ENCODE peak calls at places on chromosomes 5 and 9, in ten cellular contexts. E is K562, W is sigmoid colon, U is HCT116, K is GM23338, L is SK-N-SH, J is HL-60, T is spleen, B is Panc1, Y is prostate gland. P is an unnamed sample.

GRCh38 chr5:168324864-168325615 is 33.6 kb downstream of the WWC1 start:
- DNase-seq in W (no peak), Y (no peak), U (peak; percentile 62), J (no peak), K (no peak), B (no peak), E (no peak), T (peak; percentile 33), L (no peak), P (no peak)

GRCh38 chr9:98101868-98102273 is 17.2 kb downstream of the TRIM14 start:
- DNase-seq in L (no peak), U (no peak), E (no peak), Y (no peak), J (peak; percentile 92), T (peak; percentile 93), K (peak; percentile 62), B (no peak), W (no peak), P (no peak)

GRCh38 chr5:4614088-4614487 is 526.0 kb upstream of the ADAMTS16 start:
- DNase-seq in W (no peak), E (peak; percentile 1), T (no peak), J (no peak), Y (no peak), K (no peak), L (no peak), U (no peak), B (no peak), P (no peak)

GRCh38 chr9:14296462-14296861 is 17.5 kb downstream of the NFIB start:
- DNase-seq in W (no peak), J (no peak), E (no peak), T (no peak), K (no peak), L (no peak), Y (no peak), B (no peak), U (no peak), P (no peak)

GRCh38 chr9:127828262-127829031 is 25.8 kb downstream of the FPGS start:
- DNase-seq in L (no peak), W (peak; percentile 95), J (no peak), K (peak; percentile 99), E (peak; percentile 94), U (peak; percentile 41), T (peak; percentile 89), B (no peak), Y (peak; percentile 53), P (no peak)

GRCh38 chr5:1793301-1793740 is 6.3 kb downstream of the MRPL36 start:
- DNase-seq in B (no peak), T (peak; percentile 72), J (no peak), W (peak; percentile 14), U (no peak), K (no peak), L (no peak), Y (no peak), E (no peak), P (no peak)

GRCh38 chr5:4640793-4641192 is 499.3 kb upstream of the ADAMTS16 start:
- DNase-seq in L (no peak), E (peak; percentile 5), T (no peak), B (no peak), J (no peak), U (no peak), K (peak; percentile 70), Y (no peak), W (no peak), P (no peak)

GRCh38 chr9:97853844-97854695 is 1.0 kb downstream of the FOXE1 start:
- DNase-seq in B (no peak), E (no peak), W (no peak), J (peak; percentile 84), U (no peak), T (peak; percentile 86), Y (no peak), L (peak; percentile 78), K (peak; percentile 82), P (no peak)

GRCh38 chr5:74638776-74639537 is 1.6 kb downstream of the ENC1 start:
- DNase-seq in L (peak; percentile 23), K (no peak), W (no peak), J (no peak), U (no peak), T (no peak), B (peak; percentile 35), E (no peak), Y (no peak), P (no peak)

GRCh38 chr5:149549461-149550266 is 1.6 kb downstream of the CSNK1A1 start:
- DNase-seq in Y (no peak), B (peak; percentile 39), W (no peak), T (no peak), K (peak; percentile 70), U (peak; percentile 64), J (peak; percentile 52), E (peak; percentile 58), L (peak; percentile 46), P (no peak)

GRCh38 chr9:35660966-35661413 is 2.9 kb downstream of the CCDC107 start:
- DNase-seq in W (peak; percentile 80), U (peak; percentile 33), J (no peak), B (no peak), T (peak; percentile 73), E (peak; percentile 41), L (no peak), K (peak; percentile 56), Y (no peak), P (no peak)

GRCh38 chr9:78575791-78576190 is 278.9 kb downstream of the PSAT1 start:
- DNase-seq in B (no peak), T (no peak), W (no peak), Y (no peak), J (no peak), U (no peak), E (no peak), L (no peak), K (no peak), P (no peak)

GRCh38 chr9:127194881-127195713 is 69.5 kb upstream of the GARNL3 start:
- DNase-seq in J (no peak), T (peak; percentile 56), K (peak; percentile 44), U (peak; percentile 48), W (no peak), Y (no peak), B (no peak), L (no peak), E (no peak), P (no peak)

GRCh38 chr5:36655171-36655570 is 48.8 kb downstream of the SLC1A3 start:
- DNase-seq in K (peak; percentile 48), U (no peak), W (peak; percentile 66), B (no peak), E (no peak), Y (no peak), J (peak; percentile 52), T (no peak), L (no peak), P (no peak)

GRCh38 chr5:180492226-180492903 is 1.8 kb upstream of the CNOT6 start:
- DNase-seq in Y (no peak), E (no peak), L (no peak), W (no peak), K (no peak), B (no peak), T (no peak), U (no peak), J (no peak), P (no peak)

GRCh38 chr9:134662143-134662876 is 20.7 kb downstream of the COL5A1 start:
- DNase-seq in B (no peak), L (peak; percentile 81), Y (no peak), J (no peak), T (peak; percentile 59), K (no peak), W (peak; percentile 95), U (no peak), E (no peak), P (no peak)
- TF ChIP-seq POLR2AphosphoS5 in B (no peak), L (peak; percentile 70), Y (no peak), J (no peak), T (peak; percentile 69), K (no peak), W (peak; percentile 96), U (no peak), E (no peak), P (no peak)

DNA sequence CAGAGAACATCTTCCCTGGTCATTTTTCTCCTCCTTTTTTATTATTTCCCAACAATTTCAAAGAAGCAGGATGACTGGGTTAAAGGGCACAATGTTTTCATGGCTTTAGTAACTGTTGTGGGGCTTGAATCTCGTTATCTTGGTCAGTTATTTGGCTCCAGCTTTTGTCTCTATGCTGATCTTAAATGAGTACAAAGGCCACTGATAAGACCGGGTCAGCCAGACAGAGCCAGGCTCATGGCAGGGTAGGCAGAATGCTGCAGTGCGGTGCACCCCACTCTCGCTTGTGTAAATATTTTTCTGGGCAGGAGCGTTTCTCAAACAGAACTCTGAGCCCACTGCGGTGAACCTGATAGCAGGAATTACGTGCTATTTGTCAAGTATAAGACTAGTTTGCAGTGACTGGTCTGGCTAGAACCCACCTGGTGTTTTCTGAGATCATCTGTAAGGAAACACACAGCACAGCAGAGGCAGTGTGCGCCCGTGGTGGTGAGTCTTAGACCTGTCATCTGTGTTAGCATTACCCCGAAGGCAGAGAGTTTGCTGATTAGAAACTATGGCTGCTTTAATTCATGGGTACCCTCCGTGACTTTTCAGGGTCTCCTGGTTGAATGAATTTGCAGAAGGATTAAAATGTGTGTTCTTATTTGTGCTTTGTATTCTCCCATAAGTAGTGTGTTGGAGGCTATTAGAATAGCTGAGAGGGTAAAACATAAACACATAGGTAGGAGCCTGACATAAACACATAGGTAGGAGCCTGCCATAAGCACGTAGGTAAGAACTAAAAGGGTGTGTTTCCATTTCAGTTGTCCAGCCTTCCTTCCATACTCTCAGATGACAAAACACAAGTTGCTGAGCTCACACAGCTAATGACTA is 158.6 kb upstream of the DMRT1 start:
- DNase-seq in W (no peak), T (no peak), K (no peak), B (no peak), L (no peak), Y (no peak), J (no peak), U (no peak), E (no peak), P (no peak)
- H3K27ac ChIP-seq in W (peak overlapping the region; percentile 86), T (no peak overlapping the region), K (peak overlapping the region; percentile 36), B (no peak overlapping the region), L (peak overlapping the region; percentile 91), Y (peak overlapping the region; percentile 64), J (no peak overlapping the region), U (no peak overlapping the region), E (no peak overlapping the region), P (peak overlapping the region; percentile 96)

DNA sequence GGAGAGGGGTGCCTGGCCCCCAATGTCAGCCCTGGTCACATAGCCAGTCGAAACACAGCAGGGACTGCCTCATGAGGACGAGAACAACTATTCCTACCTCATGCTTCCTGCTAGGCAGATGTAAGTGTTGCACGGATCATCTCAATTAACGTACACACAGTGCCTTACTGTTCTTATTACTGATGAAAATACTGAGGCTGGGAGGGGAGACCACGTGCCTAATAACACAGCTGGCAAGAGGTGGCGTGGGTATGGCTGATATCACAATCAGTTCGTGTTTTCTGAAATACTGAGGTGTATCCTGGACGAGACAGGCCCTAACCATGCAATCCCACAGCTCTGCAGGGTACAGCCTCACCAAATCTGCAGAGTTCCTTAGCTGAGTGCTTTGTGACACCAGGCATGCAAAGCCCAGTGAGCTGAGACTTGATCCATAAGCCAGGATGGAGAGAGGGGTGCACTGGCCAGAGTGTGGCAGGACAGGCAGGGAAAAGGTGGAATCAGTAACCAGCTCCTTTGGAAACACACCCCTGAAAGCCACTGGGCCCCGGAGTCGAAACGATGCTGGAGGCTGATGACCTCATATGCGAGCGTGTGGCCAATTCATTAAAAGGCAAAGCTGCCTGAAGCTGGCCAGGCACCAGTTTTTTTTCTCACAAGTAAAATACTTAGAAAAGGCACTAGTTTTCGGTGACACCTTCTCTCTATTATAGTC is 64.0 kb downstream of the PRRT1B start:
- DNase-seq in U (no peak), K (peak; percentile 38), B (no peak), Y (no peak), T (no peak), J (no peak), W (peak; percentile 89), L (no peak), E (no peak), P (no peak)
- TF ChIP-seq POLR2AphosphoS5 in U (no peak), K (no peak), B (no peak), Y (no peak), T (no peak), J (no peak), W (no peak), L (no peak), E (no peak), P (no peak)

GRCh38 chr9:122948313-122948712 is 7.5 kb downstream of the RABGAP1 start:
- DNase-seq in E (no peak), J (no peak), K (no peak), T (no peak), B (no peak), L (no peak), Y (no peak), U (no peak), W (no peak), P (no peak)
- H3K27ac ChIP-seq in E (no peak overlapping the region), J (no peak overlapping the region), K (peak overlapping the region; percentile 41), T (no peak overlapping the region), B (no peak overlapping the region), L (peak overlapping the region; percentile 19), Y (peak overlapping the region; percentile 13), U (no peak overlapping the region), W (peak overlapping the region; percentile 93), P (no peak overlapping the region)